ENCODE peak calls at places on chromosome 17, in nine cellular contexts. F is foreskin fibroblast; U is NCI-H774; B is AG09319; A is colonic mucosa; W is NCI-H510A treated with DMSO at 0.1 percent for 48 hours; S is type B pancreatic cell; P is stimulated activated CD4-positive, alpha-beta T cell treated with anti-CD3 and anti-CD28 coated beads, Interleukin-4, amount 100 ng/mL, for 48 hours; J is HT-29. K is an unnamed sample.

GRCh38 chr17:339193-340061 is 13.2 kb downstream of the RPH3AL start:
- DNase-seq in F (no peak), U (peak), B (no peak), A (no peak), W (peak), S (no peak), P (no peak), J (no peak), K (peak)

GRCh38 chr17:81715107-81715871 is 3.2 kb downstream of the SLC25A10 start:
- DNase-seq in F (no peak), U (no peak), B (no peak), A (no peak), W (no peak), S (no peak), P (no peak), J (no peak), K (no peak)

GRCh38 chr17:49971848-49972485 is 3.0 kb downstream of the DLX4 start:
- DNase-seq in F (no peak), U (no peak), B (no peak), A (no peak), W (no peak), S (no peak), P (no peak), J (no peak), K (no peak)

GRCh38 chr17:46978489-46979022 is 497 bp downstream of the RPRML start:
- DNase-seq in F (peak), U (no peak), B (no peak), A (no peak), W (no peak), S (no peak), P (no peak), J (no peak), K (no peak)

GRCh38 chr17:29588561-29589411 is 662 bp downstream of the GIT1 start:
- DNase-seq in F (peak), U (peak), B (no peak), A (peak), W (peak), S (no peak), P (no peak), J (peak), K (peak)

GRCh38 chr17:8123695-8124349 is at the start of gene HES7:
- DNase-seq in F (peak), U (no peak), B (no peak), A (no peak), W (no peak), S (no peak), P (no peak), J (no peak), K (peak)

GRCh38 chr17:62750502-62751349 is 57.4 kb downstream of the MARCHF10 start:
- DNase-seq in F (peak), U (no peak), B (no peak), A (no peak), W (no peak), S (no peak), P (no peak), J (no peak), K (no peak)

GRCh38 chr17:2397247-2398171 is 3.4 kb downstream of the MNT start:
- DNase-seq in F (no peak), U (no peak), B (no peak), A (no peak), W (no peak), S (no peak), P (no peak), J (no peak), K (no peak)

GRCh38 chr17:32757963-32758362 is 119.0 kb downstream of the MYO1D start:
- DNase-seq in F (no peak), U (no peak), B (no peak), A (no peak), W (no peak), S (no peak), P (no peak), J (no peak), K (no peak)

GRCh38 chr17:43671075-43671692 is 9.5 kb upstream of the MEOX1 start:
- DNase-seq in F (peak), U (peak), B (no peak), A (no peak), W (no peak), S (no peak), P (no peak), J (no peak), K (peak)

GRCh38 chr17:73401911-73402310 is 90.1 kb upstream of the CDC42EP4 start:
- DNase-seq in F (peak), U (no peak), B (no peak), A (no peak), W (peak), S (no peak), P (no peak), J (no peak), K (no peak)

GRCh38 chr17:48155889-48156670 is 48.5 kb downstream of the SNX11 start:
- DNase-seq in F (no peak), U (peak), B (no peak), A (no peak), W (peak), S (no peak), P (no peak), J (no peak), K (peak)

GRCh38 chr17:691423-691822 is 23.2 kb downstream of the VPS53 start:
- DNase-seq in F (peak), U (no peak), B (no peak), A (no peak), W (no peak), S (no peak), P (no peak), J (no peak), K (no peak)

GRCh38 chr17:3596804-3597464 is 12.3 kb downstream of the TRPV1 start:
- DNase-seq in F (no peak), U (no peak), B (no peak), A (no peak), W (no peak), S (no peak), P (no peak), J (no peak), K (no peak)

GRCh38 chr17:37744961-37745800 is at the start of gene HNF1B:
- DNase-seq in F (no peak), U (no peak), B (no peak), A (peak), W (no peak), S (no peak), P (no peak), J (peak), K (no peak)

GRCh38 chr17:78375401-78376079 is 2.9 kb upstream of the PGS1 start:
- DNase-seq in F (peak), U (no peak), B (peak), A (peak), W (no peak), S (no peak), P (no peak), J (no peak), K (no peak)

K was measured in NCI-H345.